ENCODE peak calls at places on chromosome 18, in four cellular contexts. One of them, this sample, is unnamed.

GRCh38 chr18:76465630-76466409 is 29.2 kb downstream of the ZNF516 start:
- DNase-seq in SJSA1: no peak
- DNase-seq in LoVo: no peak
- DNase-seq in GOT3: no peak
- DNase-seq in this sample: no peak

GRCh38 chr18:42412896-42413295 is 457.9 kb downstream of the PIK3C3 start:
- DNase-seq in SJSA1: no peak
- DNase-seq in LoVo: no peak
- DNase-seq in GOT3: no peak
- DNase-seq in this sample: no peak

GRCh38 chr18:60732146-60732545 is 359.6 kb upstream of the MC4R start:
- DNase-seq in GOT3: no peak
- DNase-seq in LoVo: no peak
- DNase-seq in SJSA1: no peak
- DNase-seq in this sample: no peak

GRCh38 chr18:12468458-12468857 is 60.7 kb downstream of the PRELID3A start:
- DNase-seq in LoVo: no peak
- DNase-seq in GOT3: no peak
- DNase-seq in SJSA1: no peak
- DNase-seq in this sample: no peak

GRCh38 chr18:57776354-57776753 is 26.8 kb downstream of the ATP8B1 start:
- DNase-seq in LoVo: no peak
- DNase-seq in SJSA1: no peak
- DNase-seq in GOT3: no peak
- DNase-seq in this sample: no peak

GRCh38 chr18:35178260-35178659 is 62.6 kb upstream of the ZNF397 start:
- DNase-seq in SJSA1: no peak
- DNase-seq in LoVo: peak
- DNase-seq in GOT3: no peak
- DNase-seq in this sample: no peak

GRCh38 chr18:58787750-58788149 is 76.9 kb upstream of the ZNF532 start:
- DNase-seq in SJSA1: peak
- DNase-seq in LoVo: no peak
- DNase-seq in GOT3: no peak
- DNase-seq in this sample: no peak

GRCh38 chr18:32724071-32724696 is 48.6 kb downstream of the KLHL14 start:
- DNase-seq in LoVo: no peak
- DNase-seq in GOT3: no peak
- DNase-seq in SJSA1: no peak
- DNase-seq in this sample: no peak

GRCh38 chr18:58288922-58289797 is 245.1 kb downstream of the NEDD4L start:
- DNase-seq in LoVo: no peak
- DNase-seq in SJSA1: peak
- DNase-seq in GOT3: no peak
- DNase-seq in this sample: no peak

GRCh38 chr18:42107287-42108045 is 152.4 kb downstream of the PIK3C3 start:
- DNase-seq in LoVo: no peak
- DNase-seq in GOT3: no peak
- DNase-seq in SJSA1: no peak
- DNase-seq in this sample: no peak

GRCh38 chr18:37385846-37386435 is 179.7 kb downstream of the CELF4 start:
- DNase-seq in SJSA1: no peak
- DNase-seq in GOT3: no peak
- DNase-seq in LoVo: peak
- DNase-seq in this sample: no peak

GRCh38 chr18:59696311-59697235 is 650 bp downstream of the CCBE1 start:
- DNase-seq in GOT3: no peak
- DNase-seq in LoVo: no peak
- DNase-seq in SJSA1: no peak
- DNase-seq in this sample: no peak

GRCh38 chr18:50853863-50854271 is 25.1 kb upstream of the ME2 start:
- DNase-seq in GOT3: no peak
- DNase-seq in LoVo: peak
- DNase-seq in SJSA1: no peak
- DNase-seq in this sample: no peak

GRCh38 chr18:23412351-23412964 is 40.6 kb upstream of the RIOK3 start:
- DNase-seq in GOT3: no peak
- DNase-seq in SJSA1: no peak
- DNase-seq in LoVo: no peak
- DNase-seq in this sample: no peak